ENCODE peak calls at places on chromosomes 7 and 10, in ten cellular contexts. J is body of pancreas; D is activated CD8-positive, alpha-beta memory T cell treated with anti-CD3 and anti-CD28 coated beads for 24 hours; C is NCI-H1105; G is stimulated activated naive CD8-positive, alpha-beta T cell treated with anti-CD3 and anti-CD28 coated beads, Interleukin-15, Interleukin-2, amounts not matched to agents 100 U/mL and 50 U/mL, for 24 hours; Y is GF-D8; X is hypothalamus; W is nephron progenitor cell; E is AG09309; N is fibroblast of villous mesenchyme. V is an unnamed sample.
A peak's percentile ranks its signal among the peaks of the same experiment; 100 is the strongest.

GRCh38 chr10:76717141-76717540 is 920.5 kb downstream of the KCNMA1 start:
- DNase-seq in W (no peak), E (peak; percentile 59), Y (no peak), C (no peak), D (no peak), G (no peak), X (no peak), N (peak; percentile 37), J (no peak), V (no peak)

GRCh38 chr7:25262586-25262985 is 34.3 kb upstream of the NPVF start:
- DNase-seq in Y (no peak), N (peak; percentile 46), J (no peak), E (no peak), G (no peak), W (no peak), C (no peak), D (no peak), X (no peak), V (no peak)

GRCh38 chr7:67489881-67490280 is 493.2 kb downstream of the TYW1 start:
- DNase-seq in G (no peak), W (no peak), C (no peak), E (no peak), X (no peak), Y (no peak), D (no peak), N (no peak), J (no peak), V (no peak)

GRCh38 chr10:80708185-80708584 is 170.5 kb downstream of the SH2D4B start:
- DNase-seq in E (no peak), D (no peak), X (no peak), J (no peak), Y (no peak), G (no peak), C (no peak), W (no peak), N (no peak), V (no peak)

GRCh38 chr10:110363572-110364411 is 59.1 kb upstream of the SMNDC1 start:
- DNase-seq in E (no peak), C (no peak), J (peak; percentile 45), D (no peak), X (no peak), Y (no peak), G (no peak), W (no peak), N (no peak), V (peak; percentile 18)

GRCh38 chr10:124534231-124534798 is 72.7 kb downstream of the LHPP start:
- DNase-seq in X (no peak), G (peak; percentile 32), Y (peak; percentile 61), C (no peak), J (no peak), W (peak; percentile 44), D (peak; percentile 66), N (no peak), E (no peak), V (peak; percentile 41)

GRCh38 chr10:4083509-4084003 is 298.5 kb upstream of the KLF6 start:
- DNase-seq in X (no peak), Y (no peak), N (peak; percentile 89), G (no peak), J (no peak), W (no peak), C (no peak), E (no peak), D (no peak), V (no peak)

GRCh38 chr7:70569335-70569819 is 562.6 kb upstream of the GALNT17 start:
- DNase-seq in C (no peak), G (no peak), D (no peak), E (no peak), N (no peak), X (no peak), W (no peak), J (no peak), Y (no peak), V (no peak)

GRCh38 chr10:28202941-28203352 is 99.9 kb downstream of the MPP7 start:
- DNase-seq in X (no peak), N (peak; percentile 45), C (no peak), D (no peak), E (peak; percentile 84), J (peak; percentile 9), W (peak; percentile 16), Y (no peak), G (no peak), V (no peak)

GRCh38 chr10:131856441-131857094 is 44.2 kb upstream of the PPP2R2D start:
- DNase-seq in C (no peak), W (no peak), X (no peak), N (no peak), E (no peak), D (no peak), J (no peak), G (no peak), Y (no peak), V (no peak)

GRCh38 chr10:90007226-90007625 is 305.8 kb downstream of the KIF20B start:
- DNase-seq in E (no peak), X (no peak), J (no peak), C (no peak), N (no peak), G (no peak), W (no peak), Y (no peak), D (no peak), V (no peak)

GRCh38 chr7:140260767-140261486 is 84.1 kb upstream of the KDM7A start:
- DNase-seq in C (no peak), X (no peak), Y (no peak), J (no peak), E (no peak), N (no peak), D (no peak), G (no peak), W (no peak), V (peak; percentile 24)

GRCh38 chr7:144834516-144835165 is 1.2 kb downstream of the TPK1 start:
- DNase-seq in Y (peak; percentile 65), J (peak; percentile 13), G (peak; percentile 35), D (no peak), C (no peak), E (no peak), X (no peak), W (no peak), N (peak; percentile 46), V (peak; percentile 62)

GRCh38 chr7:68613405-68613804 is 984.9 kb upstream of the AUTS2 start:
- DNase-seq in N (no peak), W (no peak), J (no peak), Y (no peak), C (peak; percentile 9), X (no peak), D (no peak), G (no peak), E (no peak), V (no peak)

GRCh38 chr7:132410385-132410784 is 165.9 kb downstream of the PLXNA4 start:
- DNase-seq in D (no peak), G (no peak), E (no peak), Y (peak; percentile 3), X (no peak), W (no peak), N (no peak), J (no peak), C (no peak), V (no peak)

GRCh38 chr7:29401827-29402226 is 161.8 kb upstream of the PRR15 start:
- DNase-seq in G (no peak), J (no peak), E (no peak), N (no peak), W (no peak), Y (no peak), D (no peak), X (no peak), C (no peak), V (no peak)

GRCh38 chr7:136874393-136875032 is 6.1 kb downstream of the CHRM2 start:
- DNase-seq in W (no peak), J (no peak), Y (no peak), X (no peak), D (no peak), C (no peak), G (no peak), N (no peak), E (no peak), V (no peak)

GRCh38 chr10:60123668-60124067 is 217.3 kb upstream of the CCDC6 start:
- DNase-seq in X (no peak), W (no peak), Y (no peak), E (no peak), G (no peak), N (no peak), J (no peak), C (no peak), D (no peak), V (no peak)

GRCh38 chr10:24901686-24902399 is 50.6 kb downstream of the PRTFDC1 start:
- DNase-seq in J (peak; percentile 64), E (peak; percentile 89), W (no peak), X (no peak), Y (no peak), N (peak; percentile 86), G (no peak), C (no peak), D (no peak), V (peak; percentile 41)

GRCh38 chr10:21195149-21195731 is 298.1 kb upstream of the NEBL start:
- DNase-seq in X (no peak), C (no peak), G (no peak), N (no peak), W (no peak), Y (no peak), D (no peak), J (no peak), E (no peak), V (no peak)

GRCh38 chr7:32525839-32526238 is 30.6 kb downstream of the AVL9 start:
- DNase-seq in X (no peak), C (no peak), G (no peak), Y (no peak), N (no peak), D (no peak), E (no peak), J (no peak), W (no peak), V (no peak)

GRCh38 chr10:113521482-113521795 is 31.4 kb upstream of the HABP2 start:
- DNase-seq in Y (no peak), W (no peak), C (no peak), J (no peak), X (no peak), D (no peak), G (no peak), N (no peak), E (no peak), V (no peak)

GRCh38 chr7:30974605-30975256 is 11.0 kb downstream of the GHRHR start:
- DNase-seq in D (peak; percentile 56), G (peak; percentile 67), X (no peak), Y (no peak), E (no peak), N (peak; percentile 47), C (no peak), J (peak; percentile 81), W (peak; percentile 73), V (no peak)

GRCh38 chr7:77450613-77451012 is 34.5 kb upstream of the GSAP start:
- DNase-seq in J (no peak), N (no peak), X (no peak), Y (no peak), W (no peak), G (no peak), E (no peak), D (no peak), C (no peak), V (peak; percentile 25)

GRCh38 chr7:101466871-101467270 is 104.2 kb downstream of the COL26A1 start:
- DNase-seq in G (no peak), X (no peak), C (no peak), W (no peak), D (no peak), E (no peak), J (peak; percentile 55), Y (no peak), N (no peak), V (no peak)

GRCh38 chr7:43698461-43699255 is 30.7 kb downstream of the COA1 start:
- DNase-seq in X (no peak), N (no peak), G (no peak), J (no peak), C (no peak), E (no peak), D (no peak), W (no peak), Y (no peak), V (no peak)

GRCh38 chr10:122495406-122496340 is 34.3 kb downstream of the HTRA1 start:
- DNase-seq in X (no peak), C (no peak), W (no peak), G (no peak), D (no peak), Y (no peak), J (peak; percentile 21), E (no peak), N (no peak), V (peak; percentile 26)

GRCh38 chr7:150835702-150836280 is 16.5 kb upstream of the AOC1 start:
- DNase-seq in J (no peak), Y (no peak), N (no peak), D (no peak), W (no peak), G (no peak), C (no peak), X (no peak), E (no peak), V (no peak)

V was measured in hippocampal formation.